ENCODE peak calls at places on chromosomes 1 and 21, in five cellular contexts. One of them, this sample, is unnamed.

GRCh38 chr1:224864006-224864405 is 65.5 kb upstream of the DNAH14 start:
- DNase-seq in NAMALWA: no peak
- DNase-seq in skeletal muscle cell: no peak
- DNase-seq in Right ventricle myocardium superior: no peak
- DNase-seq in uterus: no peak
- DNase-seq in this sample: no peak

GRCh38 chr1:22711071-22711470 is 432 bp downstream of the EPHB2 start:
- DNase-seq in NAMALWA: no peak
- DNase-seq in skeletal muscle cell: no peak
- DNase-seq in Right ventricle myocardium superior: no peak
- DNase-seq in uterus: no peak
- DNase-seq in this sample: no peak

GRCh38 chr1:56780128-56780750 is 39.0 kb downstream of the FYB2 start:
- DNase-seq in NAMALWA: no peak
- DNase-seq in Right ventricle myocardium superior: no peak
- DNase-seq in uterus: no peak
- DNase-seq in skeletal muscle cell: no peak
- DNase-seq in this sample: no peak

GRCh38 chr21:32372755-32373154 is 20.1 kb downstream of the URB1 start:
- DNase-seq in Right ventricle myocardium superior: no peak
- DNase-seq in skeletal muscle cell: no peak
- DNase-seq in uterus: no peak
- DNase-seq in NAMALWA: no peak
- DNase-seq in this sample: no peak

GRCh38 chr1:19028110-19028509 is 71.6 kb upstream of the IFFO2 start:
- DNase-seq in NAMALWA: no peak
- DNase-seq in uterus: no peak
- DNase-seq in Right ventricle myocardium superior: no peak
- DNase-seq in skeletal muscle cell: no peak
- DNase-seq in this sample: no peak

GRCh38 chr1:237887542-237887941 is 3.2 kb downstream of the ZP4 start:
- DNase-seq in Right ventricle myocardium superior: no peak
- DNase-seq in NAMALWA: no peak
- DNase-seq in skeletal muscle cell: no peak
- DNase-seq in uterus: no peak
- DNase-seq in this sample: no peak

GRCh38 chr1:23664837-23665795 is 26.5 kb upstream of the RPL11 start:
- DNase-seq in skeletal muscle cell: no peak
- DNase-seq in NAMALWA: peak
- DNase-seq in Right ventricle myocardium superior: no peak
- DNase-seq in uterus: no peak
- DNase-seq in this sample: no peak

GRCh38 chr1:2233997-2234761 is 6.1 kb downstream of the SKI start:
- DNase-seq in Right ventricle myocardium superior: peak
- DNase-seq in NAMALWA: no peak
- DNase-seq in skeletal muscle cell: peak
- DNase-seq in uterus: peak
- DNase-seq in this sample: peak

GRCh38 chr1:34926894-34927293 is 2.6 kb downstream of the DLGAP3 start:
- DNase-seq in Right ventricle myocardium superior: no peak
- DNase-seq in uterus: no peak
- DNase-seq in skeletal muscle cell: no peak
- DNase-seq in NAMALWA: no peak
- DNase-seq in this sample: no peak

GRCh38 chr1:26711777-26712176 is 16.0 kb downstream of the ARID1A start:
- DNase-seq in NAMALWA: no peak
- DNase-seq in Right ventricle myocardium superior: no peak
- DNase-seq in uterus: no peak
- DNase-seq in skeletal muscle cell: no peak
- DNase-seq in this sample: no peak

GRCh38 chr21:43797925-43798715 is 8.7 kb downstream of the RRP1 start:
- DNase-seq in skeletal muscle cell: no peak
- DNase-seq in NAMALWA: no peak
- DNase-seq in uterus: no peak
- DNase-seq in Right ventricle myocardium superior: no peak
- DNase-seq in this sample: no peak

GRCh38 chr1:18740617-18741016 is 110.0 kb downstream of the PAX7 start:
- DNase-seq in NAMALWA: no peak
- DNase-seq in uterus: no peak
- DNase-seq in Right ventricle myocardium superior: no peak
- DNase-seq in skeletal muscle cell: no peak
- DNase-seq in this sample: no peak

GRCh38 chr1:172630868-172631267 is 28.0 kb upstream of the FASLG start:
- DNase-seq in skeletal muscle cell: no peak
- DNase-seq in NAMALWA: no peak
- DNase-seq in Right ventricle myocardium superior: no peak
- DNase-seq in uterus: no peak
- DNase-seq in this sample: no peak

GRCh38 chr1:3069491-3070303 is 694 bp downstream of the PRDM16 start:
- DNase-seq in skeletal muscle cell: no peak
- DNase-seq in uterus: peak
- DNase-seq in Right ventricle myocardium superior: peak
- DNase-seq in NAMALWA: no peak
- DNase-seq in this sample: peak

GRCh38 chr1:23224721-23225648 is 7.7 kb upstream of the HTR1D start:
- DNase-seq in skeletal muscle cell: no peak
- DNase-seq in NAMALWA: no peak
- DNase-seq in Right ventricle myocardium superior: peak
- DNase-seq in uterus: no peak
- DNase-seq in this sample: no peak

GRCh38 chr1:57848406-57848805 is 424.5 kb upstream of the DAB1 start:
- DNase-seq in NAMALWA: no peak
- DNase-seq in skeletal muscle cell: no peak
- DNase-seq in Right ventricle myocardium superior: no peak
- DNase-seq in uterus: no peak
- DNase-seq in this sample: no peak

GRCh38 chr1:89939059-89939570 is 55.8 kb upstream of the ZNF326 start:
- DNase-seq in Right ventricle myocardium superior: no peak
- DNase-seq in NAMALWA: no peak
- DNase-seq in skeletal muscle cell: no peak
- DNase-seq in uterus: no peak
- DNase-seq in this sample: no peak

GRCh38 chr1:38814444-38814983 is 45.1 kb downstream of the RRAGC start:
- DNase-seq in skeletal muscle cell: no peak
- DNase-seq in NAMALWA: no peak
- DNase-seq in Right ventricle myocardium superior: no peak
- DNase-seq in uterus: no peak
- DNase-seq in this sample: no peak

GRCh38 chr1:11938722-11939526 is 4.4 kb downstream of the PLOD1 start:
- DNase-seq in Right ventricle myocardium superior: peak
- DNase-seq in NAMALWA: no peak
- DNase-seq in skeletal muscle cell: no peak
- DNase-seq in uterus: peak
- DNase-seq in this sample: no peak

GRCh38 chr21:38434913-38435533 is 63.3 kb downstream of the ERG start:
- DNase-seq in Right ventricle myocardium superior: no peak
- DNase-seq in NAMALWA: no peak
- DNase-seq in skeletal muscle cell: no peak
- DNase-seq in uterus: no peak
- DNase-seq in this sample: no peak

GRCh38 chr1:204220217-204220616 is 6.4 kb upstream of the GOLT1A start:
- DNase-seq in NAMALWA: no peak
- DNase-seq in uterus: no peak
- DNase-seq in Right ventricle myocardium superior: no peak
- DNase-seq in skeletal muscle cell: no peak
- DNase-seq in this sample: no peak

GRCh38 chr21:17900281-17900989 is 81.3 kb upstream of the C21orf91 start:
- DNase-seq in skeletal muscle cell: no peak
- DNase-seq in uterus: no peak
- DNase-seq in NAMALWA: peak
- DNase-seq in Right ventricle myocardium superior: peak
- DNase-seq in this sample: no peak

GRCh38 chr1:205916541-205916940 is 26.7 kb downstream of the SLC26A9 start:
- DNase-seq in Right ventricle myocardium superior: no peak
- DNase-seq in NAMALWA: no peak
- DNase-seq in uterus: no peak
- DNase-seq in skeletal muscle cell: no peak
- DNase-seq in this sample: no peak